ENCODE peak calls at places on chromosomes 2 and 18, in nine cellular contexts. K, P, A, T, E, G, H, Z and I are unnamed samples.

GRCh38 chr18:43526436-43527150 is 249.3 kb upstream of the SYT4 start:
- DNase-seq in K (no peak), P (no peak), A (no peak), T (no peak), E (no peak), G (no peak), H (no peak), Z (no peak), I (no peak)

GRCh38 chr18:11324510-11324909 is 175.1 kb upstream of the PIEZO2 start:
- DNase-seq in K (no peak), P (no peak), A (no peak), T (no peak), E (no peak), G (no peak), H (no peak), Z (no peak), I (peak; percentile 49)

GRCh38 chr2:10478916-10479315 is 30.8 kb upstream of the ODC1 start:
- DNase-seq in K (peak; percentile 19), P (no peak), A (no peak), T (no peak), E (no peak), G (no peak), H (no peak), Z (no peak), I (no peak)

GRCh38 chr2:10361220-10361588 is 58.5 kb downstream of the HPCAL1 start:
- DNase-seq in K (no peak), P (no peak), A (no peak), T (no peak), E (no peak), G (no peak), H (no peak), Z (no peak), I (no peak)

GRCh38 chr18:39589496-39589895 is 2023.9 kb upstream of the CELF4 start:
- DNase-seq in K (no peak), P (no peak), A (no peak), T (no peak), E (no peak), G (no peak), H (no peak), Z (no peak), I (no peak)

GRCh38 chr2:203077458-203077857 is 62.8 kb downstream of the NBEAL1 start:
- DNase-seq in K (no peak), P (no peak), A (no peak), T (no peak), E (no peak), G (no peak), H (no peak), Z (no peak), I (peak; percentile 11)

GRCh38 chr2:42368817-42369550 is 8.0 kb upstream of the COX7A2L start:
- DNase-seq in K (no peak), P (peak; percentile 22), A (no peak), T (no peak), E (peak; percentile 77), G (peak; percentile 86), H (peak; percentile 32), Z (no peak), I (no peak)

GRCh38 chr2:218031771-218032257 is 29.0 kb upstream of the TNS1 start:
- DNase-seq in K (no peak), P (no peak), A (peak; percentile 36), T (no peak), E (no peak), G (no peak), H (no peak), Z (no peak), I (peak; percentile 20)

GRCh38 chr2:121735520-121736074 is 1.1 kb downstream of the NIFK start:
- DNase-seq in K (no peak), P (no peak), A (no peak), T (no peak), E (no peak), G (no peak), H (no peak), Z (no peak), I (peak; percentile 40)

GRCh38 chr2:60484080-60484737 is 69.2 kb downstream of the BCL11A start:
- DNase-seq in K (no peak), P (no peak), A (no peak), T (no peak), E (no peak), G (no peak), H (no peak), Z (no peak), I (no peak)

GRCh38 chr2:86638712-86639111 is 15.0 kb upstream of the RNF103 start:
- DNase-seq in K (no peak), P (no peak), A (no peak), T (no peak), E (no peak), G (no peak), H (no peak), Z (no peak), I (no peak)
- TF ChIP-seq CTCF in K (no peak), P (no peak), A (no peak), T (no peak), E (no peak), G (no peak), H (no peak), Z (no peak), I (no peak)

GRCh38 chr18:26832302-26832701 is 33.2 kb downstream of the AQP4 start:
- DNase-seq in K (no peak), P (no peak), A (no peak), T (no peak), E (no peak), G (no peak), H (no peak), Z (no peak), I (no peak)

DNA sequence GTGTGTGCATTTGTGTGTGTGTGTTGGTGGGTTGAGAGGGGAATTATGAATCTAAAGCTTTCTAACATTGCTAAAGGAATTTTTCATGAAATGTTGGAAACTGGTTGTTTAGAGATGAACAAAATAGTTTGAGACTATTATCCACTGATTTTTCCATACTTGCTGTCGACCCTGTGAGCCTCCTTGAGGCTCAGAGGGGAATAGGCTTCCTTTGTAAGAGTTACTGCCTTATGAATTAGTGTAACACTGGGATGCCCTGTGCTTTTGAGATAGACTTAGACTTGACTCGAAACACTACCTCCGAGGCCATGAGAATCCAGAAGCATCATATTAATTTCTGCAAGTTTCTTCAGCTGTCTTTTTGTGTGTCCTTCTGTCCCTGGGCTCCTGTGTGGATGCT is 37.9 kb downstream of the AQP4 start:
- DNase-seq in K (no peak), P (no peak), A (no peak), T (no peak), E (no peak), G (no peak), H (no peak), Z (no peak), I (no peak)
- TF ChIP-seq CTCF in K (no peak), P (no peak), A (no peak), T (peak; percentile 27), E (no peak), G (no peak), H (no peak), Z (no peak), I (no peak)

GRCh38 chr2:241798631-241799521 is 10.1 kb upstream of the NEU4 start:
- DNase-seq in K (peak; percentile 26), P (peak; percentile 2), A (peak; percentile 34), T (no peak), E (no peak), G (peak; percentile 19), H (no peak), Z (peak; percentile 49), I (no peak)
- TF ChIP-seq CTCF in K (no peak), P (no peak), A (no peak), T (no peak), E (no peak), G (no peak), H (no peak), Z (no peak), I (no peak)

GRCh38 chr2:160294339-160294803 is 94.3 kb upstream of the ITGB6 start:
- DNase-seq in K (peak; percentile 60), P (no peak), A (no peak), T (no peak), E (no peak), G (peak; percentile 49), H (no peak), Z (peak; percentile 68), I (peak; percentile 93)

GRCh38 chr2:160293401-160293911 is 93.4 kb upstream of the ITGB6 start:
- DNase-seq in K (peak; percentile 44), P (no peak), A (no peak), T (no peak), E (no peak), G (no peak), H (no peak), Z (no peak), I (peak; percentile 81)

GRCh38 chr2:160291382-160291781 is 91.3 kb upstream of the ITGB6 start:
- DNase-seq in K (no peak), P (no peak), A (no peak), T (no peak), E (no peak), G (no peak), H (no peak), Z (no peak), I (no peak)

GRCh38 chr2:160290590-160290989 is 90.5 kb upstream of the ITGB6 start:
- DNase-seq in K (no peak), P (no peak), A (no peak), T (no peak), E (no peak), G (no peak), H (no peak), Z (no peak), I (no peak)

GRCh38 chr2:160292225-160292624 is 92.2 kb upstream of the ITGB6 start:
- DNase-seq in K (no peak), P (no peak), A (no peak), T (no peak), E (no peak), G (no peak), H (no peak), Z (no peak), I (no peak)
- TF ChIP-seq CTCF in K (no peak), P (no peak), A (no peak), T (no peak), E (no peak), G (no peak), H (no peak), Z (no peak), I (no peak)